ENCODE peak calls at places on chromosomes 7 and 10, in six cellular contexts. Z is mesendoderm, L is H1, Y is H9, G is IMR-90, C is trophoblast cell. F is an unnamed sample.

GRCh38 chr7:118369987-118370386 is 145.5 kb downstream of the ANKRD7 start:
- DNase-seq in Z (no peak), L (no peak), Y (no peak), G (no peak), C (no peak), F (no peak)

GRCh38 chr7:139893999-139894398 is 64.9 kb downstream of the TBXAS1 start:
- DNase-seq in Z (no peak), L (no peak), Y (no peak), G (no peak), C (no peak), F (no peak)

GRCh38 chr7:116633131-116633988 is 38.6 kb upstream of the MET start:
- DNase-seq in Z (no peak), L (no peak), Y (no peak), G (no peak), C (peak), F (no peak)

GRCh38 chr7:106820321-106821217 is 44.5 kb upstream of the PIK3CG start:
- DNase-seq in Z (no peak), L (no peak), Y (no peak), G (no peak), C (no peak), F (no peak)

GRCh38 chr7:6294839-6295238 is 22.4 kb upstream of the CYTH3 start:
- DNase-seq in Z (no peak), L (no peak), Y (no peak), G (no peak), C (no peak), F (no peak)

GRCh38 chr10:48708144-48708543 is 23.5 kb downstream of the WDFY4 start:
- DNase-seq in Z (peak), L (no peak), Y (no peak), G (peak), C (no peak), F (no peak)

GRCh38 chr7:7221602-7222038 is 39.3 kb downstream of the C1GALT1 start:
- DNase-seq in Z (peak), L (no peak), Y (no peak), G (peak), C (peak), F (no peak)

GRCh38 chr7:84139986-84140729 is 54.4 kb downstream of the SEMA3A start:
- DNase-seq in Z (no peak), L (no peak), Y (no peak), G (peak), C (no peak), F (no peak)

GRCh38 chr7:149414745-149415390 is 46.0 kb downstream of the ZNF777 start:
- DNase-seq in Z (peak), L (peak), Y (peak), G (peak), C (peak), F (peak)

GRCh38 chr7:101538596-101539459 is 90.3 kb downstream of the MYL10 start:
- DNase-seq in Z (peak), L (peak), Y (peak), G (peak), C (peak), F (peak)

GRCh38 chr10:119191881-119192280 is 13.3 kb upstream of the PRDX3 start:
- DNase-seq in Z (peak), L (no peak), Y (peak), G (no peak), C (peak), F (no peak)

GRCh38 chr7:86664486-86664885 is 20.8 kb downstream of the GRM3 start:
- DNase-seq in Z (no peak), L (no peak), Y (no peak), G (no peak), C (no peak), F (no peak)

GRCh38 chr10:3853547-3853989 is 68.6 kb upstream of the KLF6 start:
- DNase-seq in Z (no peak), L (no peak), Y (no peak), G (no peak), C (no peak), F (no peak)

GRCh38 chr10:60605476-60605875 is 172.8 kb upstream of the CDK1 start:
- DNase-seq in Z (no peak), L (no peak), Y (no peak), G (no peak), C (no peak), F (no peak)

GRCh38 chr7:36749282-36749960 is 25.1 kb upstream of the AOAH start:
- DNase-seq in Z (peak), L (no peak), Y (no peak), G (peak), C (peak), F (no peak)

GRCh38 chr7:128390871-128391565 is 18.8 kb downstream of the IMPDH1 start:
- DNase-seq in Z (no peak), L (no peak), Y (no peak), G (no peak), C (no peak), F (no peak)

GRCh38 chr10:107160866-107161265 is 3.6 kb downstream of the SORCS1 start:
- DNase-seq in Z (no peak), L (no peak), Y (no peak), G (no peak), C (no peak), F (no peak)

GRCh38 chr10:95360122-95360715 is 69.4 kb upstream of the PDLIM1 start:
- DNase-seq in Z (no peak), L (no peak), Y (no peak), G (peak), C (no peak), F (no peak)

GRCh38 chr7:34315032-34315431 is 343.0 kb upstream of the NPSR1 start:
- DNase-seq in Z (peak), L (no peak), Y (no peak), G (peak), C (peak), F (no peak)

GRCh38 chr7:139610595-139610994 is 87.1 kb downstream of the CLEC2L start:
- DNase-seq in Z (no peak), L (no peak), Y (no peak), G (no peak), C (no peak), F (no peak)

GRCh38 chr10:62019013-62019684 is 117.7 kb downstream of the ARID5B start:
- DNase-seq in Z (no peak), L (no peak), Y (no peak), G (no peak), C (no peak), F (no peak)

GRCh38 chr7:155291045-155291530 is 6.6 kb upstream of the INSIG1 start:
- DNase-seq in Z (peak), L (no peak), Y (no peak), G (peak), C (peak), F (no peak)

GRCh38 chr7:12638851-12639467 is 48.5 kb upstream of the ARL4A start:
- DNase-seq in Z (peak), L (no peak), Y (no peak), G (peak), C (peak), F (no peak)

GRCh38 chr7:111980721-111981120 is 225.5 kb downstream of the DOCK4 start:
- DNase-seq in Z (no peak), L (no peak), Y (no peak), G (no peak), C (no peak), F (no peak)

GRCh38 chr7:47814905-47815613 is 133.2 kb downstream of the PKD1L1 start:
- DNase-seq in Z (peak), L (peak), Y (peak), G (no peak), C (peak), F (no peak)

GRCh38 chr7:45435846-45436245 is 138.3 kb upstream of the ADCY1 start:
- DNase-seq in Z (no peak), L (no peak), Y (no peak), G (peak), C (peak), F (no peak)

GRCh38 chr10:35565602-35566061 is 39.5 kb upstream of the GJD4 start:
- DNase-seq in Z (no peak), L (no peak), Y (no peak), G (peak), C (no peak), F (no peak)

GRCh38 chr7:151616443-151617213 is 96.9 kb upstream of the RHEB start:
- DNase-seq in Z (no peak), L (no peak), Y (no peak), G (no peak), C (no peak), F (no peak)

GRCh38 chr10:683448-684071 is 5.9 kb downstream of the DIP2C start:
- DNase-seq in Z (no peak), L (no peak), Y (no peak), G (peak), C (no peak), F (no peak)

GRCh38 chr7:50653997-50654425 is 88.8 kb upstream of the DDC start:
- DNase-seq in Z (no peak), L (no peak), Y (no peak), G (peak), C (no peak), F (no peak)

GRCh38 chr7:46603780-46604725 is 683.0 kb upstream of the IGFBP3 start:
- DNase-seq in Z (no peak), L (no peak), Y (no peak), G (peak), C (peak), F (no peak)

GRCh38 chr7:118452128-118452527 is 227.6 kb downstream of the ANKRD7 start:
- DNase-seq in Z (no peak), L (no peak), Y (no peak), G (no peak), C (no peak), F (no peak)

GRCh38 chr7:134016223-134016941 is 110.8 kb upstream of the LRGUK start:
- DNase-seq in Z (peak), L (no peak), Y (peak), G (peak), C (peak), F (peak)

GRCh38 chr10:97686301-97686961 is 610 bp downstream of the AVPI1 start:
- DNase-seq in Z (no peak), L (no peak), Y (no peak), G (no peak), C (peak), F (no peak)

GRCh38 chr10:13705526-13706169 is 118.9 kb downstream of the PRPF18 start:
- DNase-seq in Z (no peak), L (no peak), Y (no peak), G (no peak), C (peak), F (no peak)
- H2AK5ac ChIP-seq in Z (no peak), L (no peak), Y (no peak), G (peak), C (no peak), F (no peak)

DNA sequence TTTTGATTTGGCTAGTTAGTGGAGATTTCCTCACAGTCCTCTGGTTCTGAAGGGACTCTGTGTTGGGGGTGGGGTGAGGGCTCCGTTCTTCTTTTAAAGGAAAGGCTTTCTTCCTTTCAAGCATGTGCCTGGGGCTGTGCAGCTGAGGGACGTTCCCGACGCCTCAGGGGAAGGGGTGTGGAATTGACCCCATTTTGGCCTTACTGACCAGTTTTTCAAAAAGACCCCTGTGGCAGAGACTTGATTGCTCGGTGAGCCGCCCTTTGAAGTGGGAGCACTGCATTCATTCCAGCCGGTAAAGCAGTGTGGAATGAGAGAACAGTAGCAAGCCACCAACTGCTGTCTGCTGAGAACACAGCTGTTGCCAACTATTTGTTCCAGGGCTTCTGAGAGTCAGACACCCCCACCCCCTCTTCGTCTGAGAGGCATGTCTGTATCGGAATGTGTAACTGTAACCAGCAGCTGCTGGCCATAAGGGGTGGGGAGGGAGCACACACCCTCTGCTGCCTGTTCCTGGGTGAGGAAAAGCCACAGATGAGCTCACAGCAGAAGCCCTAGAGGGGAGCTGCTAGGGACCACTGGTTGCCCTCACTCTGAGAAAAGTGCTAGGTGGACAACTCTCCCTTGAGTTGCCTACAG is 33.1 kb downstream of the WBP1L start:
- DNase-seq in Z (peak), L (peak), Y (peak), G (peak), C (peak), F (peak)
- H2AK5ac ChIP-seq in Z (peak), L (no peak), Y (no peak), G (peak), C (peak), F (no peak)

GRCh38 chr7:69812756-69813155 is 214.5 kb downstream of the AUTS2 start:
- DNase-seq in Z (no peak), L (no peak), Y (no peak), G (no peak), C (no peak), F (no peak)
- H2AK5ac ChIP-seq in Z (no peak), L (no peak), Y (no peak), G (no peak), C (no peak), F (no peak)

GRCh38 chr7:2751086-2751485 is 63.1 kb downstream of the AMZ1 start:
- DNase-seq in Z (peak), L (no peak), Y (no peak), G (no peak), C (no peak), F (no peak)
- H2AK5ac ChIP-seq in Z (no peak), L (no peak), Y (no peak), G (no peak), C (peak), F (no peak)

F was measured in neuronal stem cell.